ENCODE peak calls at places on chromosomes 11 and 22, in nine cellular contexts. One of them, this sample, is unnamed.

GRCh38 chr22:30047364-30047738 is 32.9 kb upstream of the HORMAD2 start:
- DNase-seq in iPS DF 6.9: no peak
- DNase-seq in tibial artery: no peak
- DNase-seq in astrocyte of the cerebellum: no peak
- DNase-seq in GM23338: peak; percentile 72
- DNase-seq in spleen: no peak
- DNase-seq in esophagus squamous epithelium: no peak
- DNase-seq in CD8-positive, alpha-beta T cell: peak; percentile 8
- DNase-seq in upper lobe of right lung: no peak
- DNase-seq in this sample: peak; percentile 87

GRCh38 chr22:45092644-45093043 is 71.1 kb upstream of the NUP50 start:
- DNase-seq in GM23338: no peak
- DNase-seq in tibial artery: no peak
- DNase-seq in esophagus squamous epithelium: no peak
- DNase-seq in iPS DF 6.9: no peak
- DNase-seq in upper lobe of right lung: no peak
- DNase-seq in astrocyte of the cerebellum: no peak
- DNase-seq in spleen: no peak
- DNase-seq in CD8-positive, alpha-beta T cell: no peak
- DNase-seq in this sample: no peak

GRCh38 chr11:74012072-74012809 is 3.4 kb upstream of the UCP3 start:
- DNase-seq in upper lobe of right lung: no peak
- DNase-seq in tibial artery: no peak
- DNase-seq in astrocyte of the cerebellum: no peak
- DNase-seq in esophagus squamous epithelium: no peak
- DNase-seq in iPS DF 6.9: no peak
- DNase-seq in GM23338: no peak
- DNase-seq in CD8-positive, alpha-beta T cell: no peak
- DNase-seq in spleen: no peak
- DNase-seq in this sample: no peak

GRCh38 chr11:58316142-58316541 is 42.7 kb downstream of the OR5B17 start:
- DNase-seq in tibial artery: no peak
- DNase-seq in iPS DF 6.9: no peak
- DNase-seq in spleen: no peak
- DNase-seq in CD8-positive, alpha-beta T cell: no peak
- DNase-seq in esophagus squamous epithelium: no peak
- DNase-seq in GM23338: no peak
- DNase-seq in astrocyte of the cerebellum: no peak
- DNase-seq in upper lobe of right lung: no peak
- DNase-seq in this sample: no peak

GRCh38 chr11:72921028-72921716 is 107.0 kb downstream of the ATG16L2 start:
- DNase-seq in esophagus squamous epithelium: no peak
- DNase-seq in CD8-positive, alpha-beta T cell: no peak
- DNase-seq in iPS DF 6.9: no peak
- DNase-seq in tibial artery: no peak
- DNase-seq in astrocyte of the cerebellum: no peak
- DNase-seq in GM23338: no peak
- DNase-seq in upper lobe of right lung: no peak
- DNase-seq in spleen: no peak
- DNase-seq in this sample: no peak

GRCh38 chr11:108620958-108621772 is 27.6 kb upstream of the EXPH5 start:
- DNase-seq in iPS DF 6.9: no peak
- DNase-seq in CD8-positive, alpha-beta T cell: no peak
- DNase-seq in esophagus squamous epithelium: no peak
- DNase-seq in spleen: no peak
- DNase-seq in upper lobe of right lung: no peak
- DNase-seq in tibial artery: no peak
- DNase-seq in GM23338: no peak
- DNase-seq in astrocyte of the cerebellum: no peak
- DNase-seq in this sample: no peak

GRCh38 chr11:79276900-79277299 is 163.9 kb downstream of the TENM4 start:
- DNase-seq in astrocyte of the cerebellum: no peak
- DNase-seq in iPS DF 6.9: no peak
- DNase-seq in GM23338: no peak
- DNase-seq in tibial artery: no peak
- DNase-seq in upper lobe of right lung: no peak
- DNase-seq in spleen: no peak
- DNase-seq in esophagus squamous epithelium: no peak
- DNase-seq in CD8-positive, alpha-beta T cell: no peak
- DNase-seq in this sample: no peak

GRCh38 chr11:116948375-116948774 is 111.0 kb upstream of the APOA1 start:
- DNase-seq in CD8-positive, alpha-beta T cell: no peak
- DNase-seq in upper lobe of right lung: no peak
- DNase-seq in GM23338: no peak
- DNase-seq in tibial artery: no peak
- DNase-seq in spleen: no peak
- DNase-seq in iPS DF 6.9: no peak
- DNase-seq in esophagus squamous epithelium: no peak
- DNase-seq in astrocyte of the cerebellum: no peak
- DNase-seq in this sample: no peak

GRCh38 chr11:19380375-19380774 is 139.6 kb upstream of the E2F8 start:
- DNase-seq in upper lobe of right lung: no peak
- DNase-seq in spleen: no peak
- DNase-seq in esophagus squamous epithelium: no peak
- DNase-seq in astrocyte of the cerebellum: peak; percentile 33
- DNase-seq in CD8-positive, alpha-beta T cell: no peak
- DNase-seq in tibial artery: no peak
- DNase-seq in iPS DF 6.9: no peak
- DNase-seq in GM23338: no peak
- DNase-seq in this sample: no peak

GRCh38 chr22:25437414-25438160 is 126.9 kb upstream of the GRK3 start:
- DNase-seq in GM23338: peak; percentile 67
- DNase-seq in upper lobe of right lung: no peak
- DNase-seq in tibial artery: no peak
- DNase-seq in esophagus squamous epithelium: no peak
- DNase-seq in iPS DF 6.9: no peak
- DNase-seq in CD8-positive, alpha-beta T cell: no peak
- DNase-seq in spleen: no peak
- DNase-seq in astrocyte of the cerebellum: no peak
- DNase-seq in this sample: no peak

GRCh38 chr11:20097319-20098221 is 62.7 kb downstream of the DBX1 start:
- DNase-seq in upper lobe of right lung: no peak
- DNase-seq in astrocyte of the cerebellum: peak; percentile 88
- DNase-seq in tibial artery: no peak
- DNase-seq in esophagus squamous epithelium: no peak
- DNase-seq in iPS DF 6.9: no peak
- DNase-seq in GM23338: no peak
- DNase-seq in spleen: no peak
- DNase-seq in CD8-positive, alpha-beta T cell: no peak
- DNase-seq in this sample: no peak

GRCh38 chr11:74816664-74817063 is 68.0 kb downstream of the RNF169 start:
- DNase-seq in GM23338: no peak
- DNase-seq in spleen: no peak
- DNase-seq in upper lobe of right lung: no peak
- DNase-seq in CD8-positive, alpha-beta T cell: no peak
- DNase-seq in astrocyte of the cerebellum: no peak
- DNase-seq in iPS DF 6.9: no peak
- DNase-seq in esophagus squamous epithelium: no peak
- DNase-seq in tibial artery: no peak
- DNase-seq in this sample: no peak

GRCh38 chr22:23218867-23219251 is 38.5 kb downstream of the BCR start:
- DNase-seq in tibial artery: no peak
- DNase-seq in iPS DF 6.9: no peak
- DNase-seq in esophagus squamous epithelium: no peak
- DNase-seq in upper lobe of right lung: peak; percentile 90
- DNase-seq in GM23338: peak; percentile 70
- DNase-seq in astrocyte of the cerebellum: no peak
- DNase-seq in CD8-positive, alpha-beta T cell: no peak
- DNase-seq in spleen: peak; percentile 93
- DNase-seq in this sample: peak; percentile 64

GRCh38 chr22:23181763-23182288 is 1.5 kb downstream of the BCR start:
- DNase-seq in GM23338: peak; percentile 40
- DNase-seq in spleen: peak; percentile 81
- DNase-seq in CD8-positive, alpha-beta T cell: no peak
- DNase-seq in iPS DF 6.9: no peak
- DNase-seq in esophagus squamous epithelium: no peak
- DNase-seq in astrocyte of the cerebellum: no peak
- DNase-seq in tibial artery: peak; percentile 70
- DNase-seq in upper lobe of right lung: no peak
- DNase-seq in this sample: no peak

GRCh38 chr11:8719260-8720190 is 36.9 kb downstream of the RPL27A start:
- DNase-seq in upper lobe of right lung: no peak
- DNase-seq in CD8-positive, alpha-beta T cell: no peak
- DNase-seq in spleen: no peak
- DNase-seq in GM23338: no peak
- DNase-seq in astrocyte of the cerebellum: no peak
- DNase-seq in tibial artery: peak; percentile 87
- DNase-seq in iPS DF 6.9: no peak
- DNase-seq in esophagus squamous epithelium: no peak
- DNase-seq in this sample: no peak

GRCh38 chr11:45774023-45774655 is 30.8 kb upstream of the SLC35C1 start:
- DNase-seq in upper lobe of right lung: peak; percentile 18
- DNase-seq in GM23338: no peak
- DNase-seq in tibial artery: peak; percentile 34
- DNase-seq in esophagus squamous epithelium: no peak
- DNase-seq in astrocyte of the cerebellum: no peak
- DNase-seq in CD8-positive, alpha-beta T cell: no peak
- DNase-seq in spleen: no peak
- DNase-seq in iPS DF 6.9: no peak
- DNase-seq in this sample: no peak

GRCh38 chr22:34225278-34225677 is 305.0 kb upstream of the LARGE1 start:
- DNase-seq in upper lobe of right lung: no peak
- DNase-seq in iPS DF 6.9: no peak
- DNase-seq in astrocyte of the cerebellum: no peak
- DNase-seq in spleen: no peak
- DNase-seq in esophagus squamous epithelium: no peak
- DNase-seq in GM23338: no peak
- DNase-seq in CD8-positive, alpha-beta T cell: no peak
- DNase-seq in tibial artery: no peak
- DNase-seq in this sample: no peak
- H3K4me3 ChIP-seq in upper lobe of right lung: no peak overlapping the region
- H3K4me3 ChIP-seq in iPS DF 6.9: no peak overlapping the region
- H3K4me3 ChIP-seq in astrocyte of the cerebellum: no peak overlapping the region
- H3K4me3 ChIP-seq in spleen: no peak overlapping the region
- H3K4me3 ChIP-seq in esophagus squamous epithelium: no peak overlapping the region
- H3K4me3 ChIP-seq in GM23338: no peak overlapping the region
- H3K4me3 ChIP-seq in CD8-positive, alpha-beta T cell: no peak overlapping the region
- H3K4me3 ChIP-seq in tibial artery: no peak overlapping the region
- H3K4me3 ChIP-seq in this sample: no peak overlapping the region

GRCh38 chr22:40486962-40487602 is 116.7 kb downstream of the SGSM3 start:
- DNase-seq in iPS DF 6.9: no peak
- DNase-seq in GM23338: no peak
- DNase-seq in spleen: no peak
- DNase-seq in upper lobe of right lung: no peak
- DNase-seq in CD8-positive, alpha-beta T cell: no peak
- DNase-seq in astrocyte of the cerebellum: no peak
- DNase-seq in esophagus squamous epithelium: no peak
- DNase-seq in tibial artery: no peak
- DNase-seq in this sample: no peak
- H3K4me3 ChIP-seq in iPS DF 6.9: no peak overlapping the region
- H3K4me3 ChIP-seq in GM23338: no peak overlapping the region
- H3K4me3 ChIP-seq in spleen: no peak overlapping the region
- H3K4me3 ChIP-seq in upper lobe of right lung: no peak overlapping the region
- H3K4me3 ChIP-seq in CD8-positive, alpha-beta T cell: no peak overlapping the region
- H3K4me3 ChIP-seq in astrocyte of the cerebellum: no peak overlapping the region
- H3K4me3 ChIP-seq in esophagus squamous epithelium: no peak overlapping the region
- H3K4me3 ChIP-seq in tibial artery: no peak overlapping the region
- H3K4me3 ChIP-seq in this sample: no peak overlapping the region

GRCh38 chr22:38793721-38794466 is at the start of gene DNAL4:
- DNase-seq in astrocyte of the cerebellum: peak; percentile 98
- DNase-seq in tibial artery: peak; percentile 98
- DNase-seq in esophagus squamous epithelium: peak; percentile 72
- DNase-seq in GM23338: peak; percentile 100
- DNase-seq in iPS DF 6.9: peak; percentile 90
- DNase-seq in spleen: peak; percentile 96
- DNase-seq in CD8-positive, alpha-beta T cell: peak; percentile 90
- DNase-seq in upper lobe of right lung: peak; percentile 95
- DNase-seq in this sample: peak; percentile 95

GRCh38 chr22:38789606-38790005 is 4.3 kb downstream of the DNAL4 start:
- DNase-seq in astrocyte of the cerebellum: no peak
- DNase-seq in spleen: no peak
- DNase-seq in iPS DF 6.9: no peak
- DNase-seq in CD8-positive, alpha-beta T cell: no peak
- DNase-seq in upper lobe of right lung: no peak
- DNase-seq in esophagus squamous epithelium: no peak
- DNase-seq in GM23338: no peak
- DNase-seq in tibial artery: no peak
- DNase-seq in this sample: no peak

GRCh38 chr22:38796262-38796957 is 2.5 kb upstream of the DNAL4 start:
- DNase-seq in iPS DF 6.9: no peak
- DNase-seq in upper lobe of right lung: no peak
- DNase-seq in spleen: no peak
- DNase-seq in GM23338: no peak
- DNase-seq in tibial artery: no peak
- DNase-seq in esophagus squamous epithelium: no peak
- DNase-seq in astrocyte of the cerebellum: no peak
- DNase-seq in CD8-positive, alpha-beta T cell: no peak
- DNase-seq in this sample: no peak

GRCh38 chr22:38795569-38795968 is 1.6 kb upstream of the DNAL4 start:
- DNase-seq in esophagus squamous epithelium: no peak
- DNase-seq in GM23338: no peak
- DNase-seq in tibial artery: no peak
- DNase-seq in CD8-positive, alpha-beta T cell: no peak
- DNase-seq in astrocyte of the cerebellum: no peak
- DNase-seq in iPS DF 6.9: no peak
- DNase-seq in upper lobe of right lung: no peak
- DNase-seq in spleen: no peak
- DNase-seq in this sample: no peak

DNA sequence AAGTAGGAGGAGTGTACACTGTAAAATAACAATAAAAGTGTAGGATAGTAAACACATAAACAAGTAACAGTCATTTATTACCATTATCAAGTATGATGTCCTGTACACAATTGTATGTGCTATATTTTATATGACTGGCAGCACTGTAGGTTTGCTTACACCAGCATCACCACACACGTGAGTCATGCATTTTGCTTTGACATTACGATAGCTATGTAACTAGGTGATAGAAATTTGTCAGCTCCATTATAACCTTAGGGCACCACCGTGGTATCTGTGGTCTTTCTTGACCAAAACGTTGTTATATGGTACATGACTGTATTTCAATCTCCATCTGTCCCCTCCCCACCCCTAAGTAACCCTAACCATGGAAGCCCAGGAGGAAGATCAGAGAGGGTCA is 1.1 kb downstream of the DNAL4 start:
- DNase-seq in upper lobe of right lung: no peak
- DNase-seq in esophagus squamous epithelium: no peak
- DNase-seq in tibial artery: no peak
- DNase-seq in astrocyte of the cerebellum: no peak
- DNase-seq in GM23338: no peak
- DNase-seq in iPS DF 6.9: no peak
- DNase-seq in spleen: no peak
- DNase-seq in CD8-positive, alpha-beta T cell: no peak
- DNase-seq in this sample: no peak
- H3K4me3 ChIP-seq in upper lobe of right lung: peak overlapping the region; percentile 71
- H3K4me3 ChIP-seq in esophagus squamous epithelium: peak overlapping the region; percentile 72
- H3K4me3 ChIP-seq in tibial artery: peak overlapping the region; percentile 85
- H3K4me3 ChIP-seq in astrocyte of the cerebellum: peak overlapping the region; percentile 55
- H3K4me3 ChIP-seq in GM23338: peak overlapping the region; percentile 78
- H3K4me3 ChIP-seq in iPS DF 6.9: no peak overlapping the region
- H3K4me3 ChIP-seq in spleen: peak overlapping the region; percentile 89
- H3K4me3 ChIP-seq in CD8-positive, alpha-beta T cell: no peak overlapping the region
- H3K4me3 ChIP-seq in this sample: peak overlapping the region; percentile 60

DNA sequence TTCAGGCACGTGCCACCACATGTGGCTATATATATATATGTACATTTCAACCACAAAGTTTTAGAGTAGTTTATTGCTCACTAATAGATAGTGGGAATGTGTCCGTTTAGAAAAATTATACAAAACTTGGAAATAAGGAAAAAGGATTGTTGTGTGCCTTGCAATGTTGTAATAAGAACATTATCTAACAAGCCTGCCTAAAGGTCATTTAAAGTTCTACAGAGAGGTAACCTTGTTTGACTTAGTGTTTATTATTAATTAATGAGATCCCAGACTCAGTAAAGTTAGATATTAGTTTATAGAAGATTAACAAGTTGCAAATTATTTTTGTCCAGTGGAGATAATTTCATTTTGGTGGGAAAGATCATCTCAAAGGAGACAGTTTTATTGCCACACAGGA is 5.5 kb upstream of the PATL1 start:
- DNase-seq in spleen: no peak
- DNase-seq in CD8-positive, alpha-beta T cell: no peak
- DNase-seq in esophagus squamous epithelium: no peak
- DNase-seq in astrocyte of the cerebellum: no peak
- DNase-seq in iPS DF 6.9: no peak
- DNase-seq in tibial artery: no peak
- DNase-seq in GM23338: no peak
- DNase-seq in upper lobe of right lung: no peak
- DNase-seq in this sample: no peak
- H3K4me3 ChIP-seq in spleen: no peak overlapping the region
- H3K4me3 ChIP-seq in CD8-positive, alpha-beta T cell: no peak overlapping the region
- H3K4me3 ChIP-seq in esophagus squamous epithelium: no peak overlapping the region
- H3K4me3 ChIP-seq in astrocyte of the cerebellum: no peak overlapping the region
- H3K4me3 ChIP-seq in iPS DF 6.9: no peak overlapping the region
- H3K4me3 ChIP-seq in tibial artery: no peak overlapping the region
- H3K4me3 ChIP-seq in GM23338: no peak overlapping the region
- H3K4me3 ChIP-seq in upper lobe of right lung: no peak overlapping the region
- H3K4me3 ChIP-seq in this sample: no peak overlapping the region

This sample was measured in DND-41.